ENCODE peak calls at places on chromosomes 12 and 14, in five cellular contexts. E is neural progenitor cell, G is putamen, R is MM.1S, J is colonic mucosa. I is an unnamed sample.

GRCh38 chr12:12859690-12860089 is 31.7 kb upstream of the GPRC5A start:
- DNase-seq in R (no peak), E (no peak), G (no peak), J (no peak), I (no peak)

GRCh38 chr12:69405466-69405865 is 45.9 kb downstream of the YEATS4 start:
- DNase-seq in J (no peak), E (no peak), R (no peak), G (no peak), I (no peak)

GRCh38 chr14:74618078-74618952 is 6.3 kb upstream of the LTBP2 start:
- DNase-seq in J (peak), E (no peak), G (no peak), R (no peak), I (peak)

GRCh38 chr12:124162151-124163110 is 132.5 kb upstream of the RFLNA start:
- DNase-seq in E (no peak), G (no peak), J (peak), R (no peak), I (peak)

GRCh38 chr12:120762093-120762492 is 36.5 kb downstream of the ACADS start:
- DNase-seq in E (no peak), J (no peak), R (no peak), G (peak), I (no peak)

GRCh38 chr14:104678346-104678745 is 11.1 kb upstream of the INF2 start:
- DNase-seq in E (peak), R (no peak), G (no peak), J (peak), I (no peak)

GRCh38 chr14:20386276-20386855 is 26.9 kb downstream of the TEP1 start:
- DNase-seq in R (no peak), J (no peak), G (no peak), E (no peak), I (no peak)

GRCh38 chr14:104980601-104981531 is 2.7 kb upstream of the AHNAK2 start:
- DNase-seq in E (no peak), R (no peak), J (peak), G (no peak), I (no peak)

GRCh38 chr14:64970776-64971451 is 1.2 kb downstream of the RAB15 start:
- DNase-seq in J (peak), E (no peak), G (no peak), R (no peak), I (no peak)

GRCh38 chr12:99609455-99610181 is 37.9 kb upstream of the GARIN6 start:
- DNase-seq in J (no peak), G (no peak), R (no peak), E (no peak), I (peak)

GRCh38 chr12:92098594-92099370 is 46.9 kb downstream of the BTG1 start:
- DNase-seq in J (no peak), R (no peak), E (no peak), G (no peak), I (no peak)

GRCh38 chr14:61360796-61361526 is 39.6 kb downstream of the PRKCH start:
- DNase-seq in G (no peak), R (no peak), J (no peak), E (no peak), I (no peak)

GRCh38 chr12:69510176-69510827 is 40.1 kb downstream of the FRS2 start:
- DNase-seq in R (no peak), J (no peak), G (no peak), E (no peak), I (no peak)